ENCODE peak calls at places on chromosomes 7 and 10, in nine cellular contexts. Y, T, K, H, X, Q, Z, S and A are unnamed samples.

GRCh38 chr10:120511165-120511564 is 54.1 kb downstream of the PLPP4 start:
- DNase-seq in Q (no peak), H (no peak), S (no peak), T (peak; percentile 77), K (no peak), Y (peak; percentile 69), Z (peak; percentile 91), X (no peak), A (no peak)

GRCh38 chr10:69475433-69475830 is 24.2 kb downstream of the TSPAN15 start:
- DNase-seq in Y (no peak), X (no peak), Z (no peak), S (no peak), T (no peak), H (no peak), K (no peak), Q (no peak), A (no peak)

GRCh38 chr7:138658889-138659288 is 42.3 kb downstream of the SVOPL start:
- DNase-seq in Q (no peak), Y (no peak), T (no peak), Z (no peak), K (no peak), X (no peak), H (no peak), S (no peak), A (no peak)

GRCh38 chr10:7293378-7293920 is 117.4 kb downstream of the SFMBT2 start:
- DNase-seq in Z (no peak), Y (no peak), H (no peak), X (no peak), Q (no peak), K (no peak), S (no peak), T (no peak), A (no peak)

GRCh38 chr7:157027568-157028527 is 17.4 kb upstream of the MNX1 start:
- DNase-seq in Y (no peak), S (no peak), H (no peak), T (no peak), K (no peak), Q (no peak), Z (peak; percentile 97), X (peak; percentile 23), A (no peak)

GRCh38 chr7:129898007-129898406 is 54.8 kb downstream of the UBE2H start:
- DNase-seq in Q (no peak), S (no peak), K (no peak), Z (no peak), H (no peak), T (no peak), Y (no peak), X (no peak), A (no peak)

GRCh38 chr10:83871486-83872081 is 267.7 kb upstream of the GHITM start:
- DNase-seq in Q (peak; percentile 84), H (peak; percentile 69), T (peak; percentile 24), K (peak; percentile 58), S (peak; percentile 86), Z (peak; percentile 51), Y (peak; percentile 72), X (peak; percentile 48), A (peak; percentile 82)

GRCh38 chr10:112966191-112966855 is 16.3 kb downstream of the TCF7L2 start:
- DNase-seq in X (no peak), H (no peak), Q (no peak), T (no peak), Y (no peak), K (no peak), S (no peak), Z (no peak), A (no peak)

GRCh38 chr7:117616694-117617093 is 136.9 kb downstream of the CFTR start:
- DNase-seq in T (no peak), X (no peak), K (no peak), H (no peak), Z (no peak), Y (no peak), Q (no peak), S (no peak), A (peak; percentile 94)

GRCh38 chr7:93178213-93178612 is 30.0 kb upstream of the SAMD9L start:
- DNase-seq in T (no peak), Z (peak; percentile 42), Y (peak; percentile 36), Q (no peak), X (peak; percentile 48), S (peak; percentile 42), H (peak; percentile 10), K (no peak), A (peak; percentile 26)

GRCh38 chr10:68924593-68924992 is 23.5 kb downstream of the DDX50 start:
- DNase-seq in Q (no peak), K (no peak), S (no peak), H (no peak), Y (no peak), X (no peak), Z (no peak), T (peak; percentile 11), A (no peak)